ENCODE peak calls at places on chromosomes 7 and 10, in six cellular contexts. One of them, this sample, is unnamed.

GRCh38 chr10:47447209-47447608 is 36.7 kb downstream of the ANXA8 start:
- DNase-seq in stomach: no peak
- DNase-seq in A549: no peak
- DNase-seq in transverse colon: no peak
- DNase-seq in cardiac fibroblast: no peak
- DNase-seq in tibial artery: no peak
- DNase-seq in this sample: no peak

GRCh38 chr7:18117482-18117881 is 89.8 kb upstream of the PRPS1L1 start:
- DNase-seq in tibial artery: no peak
- DNase-seq in transverse colon: no peak
- DNase-seq in stomach: no peak
- DNase-seq in cardiac fibroblast: no peak
- DNase-seq in A549: no peak
- DNase-seq in this sample: no peak

GRCh38 chr10:63700209-63700934 is 179.2 kb downstream of the REEP3 start:
- DNase-seq in transverse colon: no peak
- DNase-seq in stomach: no peak
- DNase-seq in cardiac fibroblast: peak; percentile 94
- DNase-seq in tibial artery: peak; percentile 82
- DNase-seq in A549: peak; percentile 54
- DNase-seq in this sample: peak; percentile 61

GRCh38 chr7:37109016-37109415 is 339.6 kb downstream of the ELMO1 start:
- DNase-seq in A549: no peak
- DNase-seq in stomach: no peak
- DNase-seq in cardiac fibroblast: no peak
- DNase-seq in transverse colon: no peak
- DNase-seq in tibial artery: no peak
- DNase-seq in this sample: no peak

GRCh38 chr7:36048141-36048901 is 104.7 kb upstream of the EEPD1 start:
- DNase-seq in stomach: no peak
- DNase-seq in A549: no peak
- DNase-seq in tibial artery: peak; percentile 68
- DNase-seq in cardiac fibroblast: peak; percentile 90
- DNase-seq in transverse colon: no peak
- DNase-seq in this sample: no peak

GRCh38 chr10:26593896-26594295 is 103.6 kb upstream of the PDSS1 start:
- DNase-seq in stomach: no peak
- DNase-seq in A549: no peak
- DNase-seq in cardiac fibroblast: no peak
- DNase-seq in tibial artery: no peak
- DNase-seq in transverse colon: peak; percentile 47
- DNase-seq in this sample: peak; percentile 69

GRCh38 chr10:122176232-122176865 is 94.7 kb upstream of the BTBD16 start:
- DNase-seq in transverse colon: no peak
- DNase-seq in cardiac fibroblast: no peak
- DNase-seq in tibial artery: no peak
- DNase-seq in stomach: no peak
- DNase-seq in A549: no peak
- DNase-seq in this sample: no peak

GRCh38 chr10:126063353-126063791 is 167.0 kb downstream of the FANK1 start:
- DNase-seq in stomach: no peak
- DNase-seq in tibial artery: no peak
- DNase-seq in transverse colon: no peak
- DNase-seq in A549: no peak
- DNase-seq in cardiac fibroblast: peak; percentile 50
- DNase-seq in this sample: no peak

GRCh38 chr10:24351883-24352778 is 143.2 kb downstream of the KIAA1217 start:
- DNase-seq in cardiac fibroblast: no peak
- DNase-seq in transverse colon: no peak
- DNase-seq in A549: no peak
- DNase-seq in tibial artery: no peak
- DNase-seq in stomach: no peak
- DNase-seq in this sample: no peak

GRCh38 chr10:69839696-69840345 is 38.1 kb downstream of the COL13A1 start:
- DNase-seq in A549: no peak
- DNase-seq in stomach: no peak
- DNase-seq in transverse colon: no peak
- DNase-seq in tibial artery: no peak
- DNase-seq in cardiac fibroblast: peak; percentile 63
- DNase-seq in this sample: no peak

GRCh38 chr7:157139142-157140117 is 704 bp downstream of the UBE3C start:
- DNase-seq in tibial artery: peak; percentile 30
- DNase-seq in A549: peak; percentile 33
- DNase-seq in stomach: peak; percentile 67
- DNase-seq in cardiac fibroblast: peak; percentile 18
- DNase-seq in transverse colon: peak; percentile 64
- DNase-seq in this sample: peak; percentile 73

GRCh38 chr10:121681982-121682687 is 83.9 kb upstream of the FGFR2 start:
- DNase-seq in transverse colon: no peak
- DNase-seq in A549: no peak
- DNase-seq in stomach: no peak
- DNase-seq in cardiac fibroblast: no peak
- DNase-seq in tibial artery: no peak
- DNase-seq in this sample: no peak

GRCh38 chr7:15490261-15490660 is 71.6 kb downstream of the AGMO start:
- DNase-seq in transverse colon: no peak
- DNase-seq in A549: no peak
- DNase-seq in cardiac fibroblast: no peak
- DNase-seq in stomach: no peak
- DNase-seq in tibial artery: no peak
- DNase-seq in this sample: no peak

GRCh38 chr7:134710854-134711624 is 64.4 kb downstream of the BPGM start:
- DNase-seq in A549: no peak
- DNase-seq in transverse colon: no peak
- DNase-seq in tibial artery: no peak
- DNase-seq in stomach: no peak
- DNase-seq in cardiac fibroblast: peak; percentile 38
- DNase-seq in this sample: no peak

GRCh38 chr7:151968357-151968756 is 12.1 kb downstream of the GALNTL5 start:
- DNase-seq in transverse colon: no peak
- DNase-seq in cardiac fibroblast: no peak
- DNase-seq in A549: no peak
- DNase-seq in tibial artery: peak; percentile 65
- DNase-seq in stomach: no peak
- DNase-seq in this sample: no peak

GRCh38 chr7:7810826-7811225 is 92.4 kb upstream of the RPA3 start:
- DNase-seq in stomach: no peak
- DNase-seq in transverse colon: no peak
- DNase-seq in A549: no peak
- DNase-seq in cardiac fibroblast: no peak
- DNase-seq in tibial artery: no peak
- DNase-seq in this sample: no peak

GRCh38 chr10:60731134-60731883 is 47.0 kb upstream of the CDK1 start:
- DNase-seq in transverse colon: peak; percentile 37
- DNase-seq in stomach: no peak
- DNase-seq in cardiac fibroblast: no peak
- DNase-seq in tibial artery: no peak
- DNase-seq in A549: no peak
- DNase-seq in this sample: no peak

GRCh38 chr7:45402480-45403218 is 171.5 kb upstream of the ADCY1 start:
- DNase-seq in stomach: no peak
- DNase-seq in cardiac fibroblast: peak; percentile 55
- DNase-seq in tibial artery: no peak
- DNase-seq in A549: no peak
- DNase-seq in transverse colon: no peak
- DNase-seq in this sample: no peak

GRCh38 chr7:140873473-140873872 is 51.3 kb downstream of the BRAF start:
- DNase-seq in transverse colon: no peak
- DNase-seq in stomach: no peak
- DNase-seq in cardiac fibroblast: no peak
- DNase-seq in A549: no peak
- DNase-seq in tibial artery: no peak
- DNase-seq in this sample: no peak
- TF ChIP-seq CTCF in transverse colon: no peak
- TF ChIP-seq CTCF in stomach: no peak
- TF ChIP-seq CTCF in cardiac fibroblast: no peak
- TF ChIP-seq CTCF in A549: no peak
- TF ChIP-seq CTCF in tibial artery: no peak
- TF ChIP-seq CTCF in this sample: no peak

GRCh38 chr10:97868134-97868685 is 18.6 kb downstream of the GOLGA7B start:
- DNase-seq in tibial artery: no peak
- DNase-seq in transverse colon: no peak
- DNase-seq in stomach: no peak
- DNase-seq in cardiac fibroblast: no peak
- DNase-seq in A549: no peak
- DNase-seq in this sample: no peak

GRCh38 chr10:97867220-97867800 is 17.7 kb downstream of the GOLGA7B start:
- DNase-seq in tibial artery: no peak
- DNase-seq in A549: no peak
- DNase-seq in transverse colon: no peak
- DNase-seq in stomach: no peak
- DNase-seq in cardiac fibroblast: no peak
- DNase-seq in this sample: no peak

GRCh38 chr10:97866524-97867219 is 17.0 kb downstream of the GOLGA7B start:
- DNase-seq in stomach: no peak
- DNase-seq in A549: no peak
- DNase-seq in transverse colon: no peak
- DNase-seq in tibial artery: no peak
- DNase-seq in cardiac fibroblast: no peak
- DNase-seq in this sample: no peak

GRCh38 chr10:97870990-97871389 is 21.3 kb downstream of the GOLGA7B start:
- DNase-seq in transverse colon: no peak
- DNase-seq in tibial artery: no peak
- DNase-seq in stomach: no peak
- DNase-seq in A549: no peak
- DNase-seq in cardiac fibroblast: no peak
- DNase-seq in this sample: no peak

DNA sequence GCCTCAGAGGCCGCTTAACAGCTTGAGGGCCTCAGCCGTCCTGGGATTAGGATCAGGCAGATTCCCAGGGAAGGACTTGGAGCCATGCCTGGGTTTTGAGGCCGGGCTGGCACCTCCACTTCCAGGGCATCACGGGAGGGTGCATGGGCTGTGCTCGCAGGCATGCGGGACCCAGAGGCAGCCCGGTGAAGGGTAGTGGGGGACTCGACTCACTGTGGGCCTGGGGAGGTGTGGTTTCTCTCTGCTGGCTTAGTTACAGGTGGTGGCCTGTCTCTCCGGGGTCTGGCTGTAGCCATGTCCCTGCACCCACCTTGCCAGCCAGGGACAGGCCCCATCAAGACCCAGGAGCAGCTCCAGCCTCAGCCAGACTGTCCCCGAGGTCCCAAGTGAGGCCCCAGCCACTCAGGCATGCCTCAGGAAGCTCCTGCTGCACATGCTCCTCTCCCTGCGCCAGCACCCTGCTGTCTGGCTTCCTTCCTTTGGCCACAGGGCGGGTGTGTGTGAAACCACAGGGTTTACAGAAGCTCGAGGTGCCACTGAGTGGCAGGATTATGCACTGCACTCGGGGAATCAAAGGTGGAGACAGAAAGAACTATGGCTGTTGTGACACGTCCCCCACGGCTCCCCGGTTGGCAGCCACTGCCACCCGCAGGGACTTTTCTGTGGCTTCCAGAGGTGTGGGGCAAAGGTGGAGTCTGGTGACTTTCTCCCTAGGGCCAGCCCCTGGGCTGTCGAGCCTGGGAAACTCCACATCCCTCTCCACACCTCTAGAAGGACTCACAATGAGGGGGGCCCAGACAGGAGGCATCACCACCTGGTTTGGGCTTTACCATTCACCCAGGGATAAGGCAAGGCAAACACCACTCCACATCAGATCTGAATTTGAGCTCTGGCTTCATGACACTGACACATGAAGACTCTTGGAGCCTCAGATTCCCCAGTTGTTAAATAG is 19.7 kb downstream of the GOLGA7B start:
- DNase-seq in cardiac fibroblast: peak; percentile 85
- DNase-seq in transverse colon: peak; percentile 79
- DNase-seq in tibial artery: peak; percentile 81
- DNase-seq in A549: peak; percentile 98
- DNase-seq in stomach: peak; percentile 87
- DNase-seq in this sample: peak; percentile 87
- TF ChIP-seq CTCF in cardiac fibroblast: peak; percentile 87
- TF ChIP-seq CTCF in transverse colon: peak; percentile 87
- TF ChIP-seq CTCF in tibial artery: peak; percentile 95
- TF ChIP-seq CTCF in A549: peak; percentile 89
- TF ChIP-seq CTCF in stomach: peak; percentile 64
- TF ChIP-seq CTCF in this sample: peak; percentile 99

DNA sequence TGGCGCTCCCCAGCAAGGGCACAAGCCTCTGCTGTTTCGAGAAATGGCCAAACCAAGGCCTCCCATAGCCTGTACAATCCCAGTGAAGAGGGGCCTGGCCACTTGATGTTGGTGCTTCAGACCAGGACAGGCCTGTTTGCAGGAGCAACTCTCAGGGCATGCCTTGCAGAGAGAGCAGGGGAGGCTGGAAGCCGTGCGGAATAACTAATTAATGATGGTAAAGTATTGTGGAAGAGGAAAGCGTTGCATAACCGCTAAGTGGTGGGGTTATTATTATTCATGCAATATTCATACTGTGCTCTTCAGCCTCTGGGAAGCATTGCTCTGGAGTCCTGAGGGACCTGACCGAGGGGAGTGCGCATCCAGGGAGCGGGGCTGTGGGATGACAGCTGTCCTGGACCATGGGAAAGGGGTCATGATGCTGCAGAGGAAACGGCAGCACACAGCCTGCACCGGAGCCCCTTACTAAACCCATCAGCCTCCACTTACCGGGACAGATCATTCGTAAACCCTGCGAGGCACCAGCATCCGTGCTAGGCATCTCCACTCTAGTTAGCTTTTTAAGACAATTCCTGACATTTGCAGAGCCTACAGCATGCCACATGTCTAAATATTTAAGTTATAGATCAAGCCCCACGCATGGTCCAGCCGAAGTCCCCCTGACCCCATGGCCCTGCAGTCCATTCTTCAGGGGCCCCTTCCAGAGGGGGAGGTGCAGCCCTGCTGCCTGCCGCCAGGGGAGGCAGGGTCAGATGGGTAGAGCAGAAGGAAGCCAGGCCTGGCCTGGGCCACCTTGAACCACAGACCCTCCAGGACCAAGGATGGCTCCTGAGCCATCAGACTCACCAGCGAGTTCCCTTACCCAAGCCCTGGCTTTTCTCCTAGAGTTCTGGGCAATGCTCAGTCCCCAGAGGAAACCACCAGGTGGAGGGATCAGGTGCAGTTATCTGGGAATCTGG is 11.6 kb downstream of the TMEM273 start:
- DNase-seq in cardiac fibroblast: no peak
- DNase-seq in stomach: no peak
- DNase-seq in A549: no peak
- DNase-seq in transverse colon: no peak
- DNase-seq in tibial artery: no peak
- DNase-seq in this sample: no peak
- TF ChIP-seq CTCF in cardiac fibroblast: peak; percentile 6
- TF ChIP-seq CTCF in stomach: no peak
- TF ChIP-seq CTCF in A549: no peak
- TF ChIP-seq CTCF in transverse colon: no peak
- TF ChIP-seq CTCF in tibial artery: no peak
- TF ChIP-seq CTCF in this sample: no peak

GRCh38 chr7:56007891-56008290 is 43.4 kb downstream of the PSPH start:
- DNase-seq in transverse colon: no peak
- DNase-seq in cardiac fibroblast: no peak
- DNase-seq in A549: no peak
- DNase-seq in tibial artery: no peak
- DNase-seq in stomach: no peak
- DNase-seq in this sample: no peak

GRCh38 chr7:56007167-56007652 is 42.8 kb downstream of the NIPSNAP2 start:
- DNase-seq in A549: no peak
- DNase-seq in cardiac fibroblast: no peak
- DNase-seq in tibial artery: no peak
- DNase-seq in stomach: no peak
- DNase-seq in transverse colon: no peak
- DNase-seq in this sample: no peak

GRCh38 chr7:56003749-56004148 is 39.4 kb downstream of the NIPSNAP2 start:
- DNase-seq in A549: no peak
- DNase-seq in stomach: no peak
- DNase-seq in transverse colon: no peak
- DNase-seq in cardiac fibroblast: no peak
- DNase-seq in tibial artery: no peak
- DNase-seq in this sample: no peak

GRCh38 chr7:56009695-56010094 is 41.5 kb downstream of the PSPH start:
- DNase-seq in tibial artery: no peak
- DNase-seq in cardiac fibroblast: peak; percentile 13
- DNase-seq in A549: no peak
- DNase-seq in transverse colon: peak; percentile 47
- DNase-seq in stomach: peak; percentile 65
- DNase-seq in this sample: no peak
- TF ChIP-seq CTCF in tibial artery: no peak
- TF ChIP-seq CTCF in cardiac fibroblast: no peak
- TF ChIP-seq CTCF in A549: no peak
- TF ChIP-seq CTCF in transverse colon: no peak
- TF ChIP-seq CTCF in stomach: no peak
- TF ChIP-seq CTCF in this sample: no peak